ENCODE peak calls at places on chromosomes 12 and 14, in six cellular contexts. P is BJ, N is neural progenitor cell, G is IMR-90, I is fibroblast of mammary gland, O is GM06990. J is an unnamed sample.

GRCh38 chr14:44960646-44961045 is 1.1 kb downstream of the KLHL28 start:
- DNase-seq in P (no peak), N (no peak), G (no peak), I (peak), O (no peak), J (no peak)

GRCh38 chr12:127149226-127149964 is 1117.6 kb upstream of the TMEM132C start:
- DNase-seq in P (peak), N (no peak), G (peak), I (peak), O (no peak), J (no peak)

GRCh38 chr12:105092336-105092735 is 8.1 kb upstream of the ALDH1L2 start:
- DNase-seq in P (no peak), N (peak), G (no peak), I (no peak), O (no peak), J (peak)

GRCh38 chr12:15772405-15773018 is 16.7 kb downstream of the EPS8 start:
- DNase-seq in P (no peak), N (peak), G (peak), I (peak), O (no peak), J (peak)

GRCh38 chr12:116783503-116784237 is 45.6 kb downstream of the RNFT2 start:
- DNase-seq in P (no peak), N (no peak), G (no peak), I (no peak), O (no peak), J (no peak)

GRCh38 chr14:39467889-39468524 is 35.8 kb upstream of the FBXO33 start:
- DNase-seq in P (no peak), N (peak), G (peak), I (peak), O (peak), J (peak)

GRCh38 chr12:6914246-6914947 is at the start of gene ENO2:
- DNase-seq in P (no peak), N (peak), G (peak), I (peak), O (peak), J (peak)

GRCh38 chr14:57889245-57889644 is 23.4 kb upstream of the SLC35F4 start:
- DNase-seq in P (no peak), N (no peak), G (no peak), I (peak), O (no peak), J (peak)

GRCh38 chr12:57837779-57838562 is 8.6 kb downstream of the CTDSP2 start:
- DNase-seq in P (no peak), N (peak), G (peak), I (peak), O (peak), J (peak)

GRCh38 chr12:12032771-12033588 is 37.8 kb upstream of the BCL2L14 start:
- DNase-seq in P (peak), N (peak), G (peak), I (peak), O (peak), J (peak)

GRCh38 chr14:49982522-49982951 is 89.7 kb downstream of the ARF6 start:
- DNase-seq in P (no peak), N (no peak), G (peak), I (peak), O (no peak), J (no peak)

GRCh38 chr14:77014004-77014604 is 14.4 kb downstream of the IRF2BPL start:
- DNase-seq in P (no peak), N (peak), G (peak), I (no peak), O (no peak), J (no peak)

GRCh38 chr12:123995023-123995422 is 22.0 kb downstream of the ZNF664 start:
- DNase-seq in P (no peak), N (no peak), G (peak), I (peak), O (peak), J (peak)

GRCh38 chr12:27549231-27549800 is 25.3 kb downstream of the PPFIBP1 start:
- DNase-seq in P (peak), N (no peak), G (peak), I (peak), O (no peak), J (peak)

GRCh38 chr12:66725031-66725430 is 46.2 kb upstream of the GRIP1 start:
- DNase-seq in P (no peak), N (no peak), G (no peak), I (peak), O (no peak), J (no peak)

GRCh38 chr14:65879218-65880009 is 466.9 kb downstream of the FUT8 start:
- DNase-seq in P (no peak), N (no peak), G (peak), I (peak), O (no peak), J (peak)

GRCh38 chr14:68797180-68797670 is 4.4 kb upstream of the ZFP36L1 start:
- DNase-seq in P (no peak), N (peak), G (no peak), I (no peak), O (no peak), J (no peak)

GRCh38 chr12:120314220-120314619 is 12.1 kb downstream of the SIRT4 start:
- DNase-seq in P (no peak), N (peak), G (no peak), I (peak), O (no peak), J (no peak)

GRCh38 chr12:3158851-3159465 is 81.8 kb downstream of the TSPAN9 start:
- DNase-seq in P (peak), N (no peak), G (peak), I (peak), O (no peak), J (no peak)

GRCh38 chr14:106586098-106586704 is 1059.8 kb downstream of the TMEM121 start:
- DNase-seq in P (no peak), N (no peak), G (no peak), I (no peak), O (peak), J (no peak)

GRCh38 chr12:10722502-10722904 is 620 bp downstream of the YBX3 start:
- DNase-seq in P (no peak), N (peak), G (peak), I (peak), O (peak), J (peak)

GRCh38 chr12:92108651-92109050 is 37.0 kb downstream of the BTG1 start:
- DNase-seq in P (peak), N (peak), G (peak), I (peak), O (no peak), J (peak)

GRCh38 chr12:109612975-109613502 is 39.4 kb downstream of the MVK start:
- DNase-seq in P (no peak), N (no peak), G (peak), I (peak), O (no peak), J (peak)

GRCh38 chr14:100305446-100306255 is 593 bp downstream of the SLC25A29 start:
- DNase-seq in P (no peak), N (peak), G (no peak), I (no peak), O (peak), J (no peak)

GRCh38 chr14:57013987-57014386 is 203.7 kb upstream of the OTX2 start:
- DNase-seq in P (no peak), N (no peak), G (no peak), I (no peak), O (no peak), J (no peak)

GRCh38 chr12:88418856-88419497 is 161.3 kb downstream of the KITLG start:
- DNase-seq in P (no peak), N (no peak), G (peak), I (peak), O (no peak), J (peak)

GRCh38 chr12:6183689-6184441 is 16.3 kb upstream of the CD9 start:
- DNase-seq in P (no peak), N (no peak), G (peak), I (no peak), O (no peak), J (peak)

GRCh38 chr12:642633-643477 is 20.4 kb downstream of the NINJ2 start:
- DNase-seq in P (no peak), N (peak), G (peak), I (peak), O (peak), J (peak)

GRCh38 chr14:69493791-69494190 is 9.3 kb downstream of the PLEKHD1 start:
- DNase-seq in P (no peak), N (no peak), G (no peak), I (no peak), O (no peak), J (no peak)

GRCh38 chr14:85934886-85935254 is 404.9 kb downstream of the FLRT2 start:
- DNase-seq in P (no peak), N (no peak), G (no peak), I (peak), O (no peak), J (peak)

GRCh38 chr12:88468546-88468945 is 111.7 kb downstream of the KITLG start:
- DNase-seq in P (no peak), N (no peak), G (peak), I (peak), O (no peak), J (no peak)

GRCh38 chr14:31170411-31170810 is 37.2 kb downstream of the HECTD1 start:
- DNase-seq in P (no peak), N (no peak), G (peak), I (no peak), O (no peak), J (no peak)

GRCh38 chr12:131752457-131752856 is 41.6 kb downstream of the SFSWAP start:
- DNase-seq in P (no peak), N (peak), G (no peak), I (no peak), O (no peak), J (no peak)

GRCh38 chr14:55361190-55361589 is 50.4 kb downstream of the ATG14 start:
- DNase-seq in P (no peak), N (no peak), G (no peak), I (peak), O (no peak), J (no peak)
- TF ChIP-seq CTCF in P (no peak), N (no peak), G (no peak), I (no peak), O (no peak), J (no peak)

DNA sequence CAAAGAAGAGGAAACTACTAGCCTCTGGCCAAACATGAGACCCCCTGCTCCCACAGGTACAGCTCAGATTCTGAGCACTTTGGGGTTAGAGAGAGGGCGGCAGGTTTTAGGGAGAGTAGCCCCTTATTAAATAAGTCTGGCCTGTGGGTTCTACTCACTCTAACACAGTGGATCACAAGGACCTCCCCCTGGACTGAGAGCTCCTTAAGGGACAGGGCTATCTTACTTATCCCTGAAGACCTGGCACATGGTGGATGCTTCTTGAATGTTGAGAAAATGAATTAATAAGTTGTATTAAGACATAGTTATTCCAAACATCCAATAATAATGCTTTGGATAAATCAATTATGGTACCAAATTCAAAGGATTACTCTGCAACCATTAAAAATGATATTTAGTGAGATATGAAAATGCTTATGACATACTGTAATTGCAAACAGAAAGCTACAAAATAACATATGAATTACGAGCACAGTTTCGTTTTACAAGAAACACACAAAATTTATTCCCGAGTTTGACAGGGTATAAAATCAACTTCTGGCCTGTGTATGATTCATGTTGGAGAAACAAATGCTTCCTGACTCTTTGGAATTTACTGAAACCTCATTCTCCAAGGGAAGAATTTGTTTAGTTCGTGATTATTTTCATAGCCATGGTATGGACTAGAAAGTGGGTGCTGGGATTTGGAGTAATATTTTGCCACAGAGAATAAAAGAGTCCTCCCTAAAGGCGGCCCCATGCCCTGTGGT is 59.3 kb upstream of the BDKRB2 start:
- DNase-seq in P (peak), N (no peak), G (peak), I (peak), O (no peak), J (no peak)
- H3K4me3 ChIP-seq in P (no peak), N (no peak), G (peak), I (no peak), O (no peak), J (no peak)

GRCh38 chr14:35337074-35337556 is 44.9 kb downstream of the PSMA6 start:
- DNase-seq in P (no peak), N (no peak), G (no peak), I (no peak), O (no peak), J (no peak)
- TF ChIP-seq CTCF in P (no peak), N (no peak), G (no peak), I (no peak), O (no peak), J (no peak)

GRCh38 chr12:49811961-49812401 is 16.2 kb downstream of the NCKAP5L start:
- DNase-seq in P (no peak), N (no peak), G (no peak), I (no peak), O (no peak), J (no peak)
- H3K4me3 ChIP-seq in P (no peak), N (no peak), G (no peak), I (no peak), O (peak), J (no peak)

GRCh38 chr14:24631749-24632335 is 2.1 kb downstream of the GZMB start:
- DNase-seq in P (no peak), N (no peak), G (no peak), I (no peak), O (no peak), J (no peak)

GRCh38 chr14:24632336-24632735 is 1.7 kb downstream of the GZMB start:
- DNase-seq in P (no peak), N (no peak), G (no peak), I (no peak), O (no peak), J (no peak)

GRCh38 chr14:24633353-24633752 is 637 bp downstream of the GZMB start:
- DNase-seq in P (no peak), N (no peak), G (no peak), I (no peak), O (no peak), J (no peak)

GRCh38 chr14:24632761-24633160 is 1.2 kb downstream of the GZMB start:
- DNase-seq in P (no peak), N (no peak), G (no peak), I (no peak), O (no peak), J (no peak)

GRCh38 chr14:24634158-24634557 is at the start of gene GZMB:
- DNase-seq in P (no peak), N (no peak), G (peak), I (peak), O (no peak), J (peak)
- TF ChIP-seq CTCF in P (no peak), N (no peak), G (no peak), I (no peak), O (no peak), J (no peak)

DNA sequence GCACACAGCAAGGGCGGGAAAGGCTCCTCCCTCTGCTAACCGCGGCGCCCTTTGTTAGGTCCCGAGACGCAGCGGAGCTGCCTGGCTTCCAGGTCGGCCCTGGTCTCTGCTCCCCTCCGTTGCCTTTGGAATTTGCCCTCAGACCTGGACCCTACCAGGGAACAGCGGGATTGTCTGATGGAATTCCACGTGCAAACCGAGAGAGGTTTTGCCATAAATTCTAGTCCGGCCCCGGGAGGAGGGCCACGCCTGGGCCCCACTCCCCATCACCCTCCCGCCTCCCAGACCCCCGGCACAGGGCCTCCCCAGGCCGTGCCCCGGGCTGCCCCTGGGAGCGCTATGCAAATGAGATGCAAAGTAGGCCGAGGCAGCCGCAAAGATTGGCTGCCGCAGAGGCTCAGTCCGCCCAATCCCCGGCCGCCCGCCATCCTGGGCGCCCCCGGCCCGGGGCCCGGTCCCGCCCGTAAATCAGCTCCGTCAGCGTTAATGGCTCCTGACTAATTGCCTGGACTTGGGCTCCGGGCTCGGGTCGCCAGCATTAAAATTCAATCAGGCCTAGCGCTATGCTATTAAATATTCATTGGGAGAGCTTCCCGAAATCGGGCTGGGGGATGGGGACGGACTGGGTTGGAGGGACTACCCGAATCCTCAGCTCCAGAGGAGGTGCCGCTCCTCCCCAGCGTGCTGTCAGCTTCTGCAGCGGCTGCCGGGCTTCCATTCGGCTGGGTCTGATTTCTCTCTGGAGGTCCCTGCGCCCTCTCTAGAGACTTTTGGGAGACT is 15.6 kb upstream of the FIGNL2 start:
- DNase-seq in P (no peak), N (peak), G (no peak), I (no peak), O (no peak), J (no peak)
- H3K4me3 ChIP-seq in P (peak), N (peak), G (no peak), I (peak), O (no peak), J (no peak)

DNA sequence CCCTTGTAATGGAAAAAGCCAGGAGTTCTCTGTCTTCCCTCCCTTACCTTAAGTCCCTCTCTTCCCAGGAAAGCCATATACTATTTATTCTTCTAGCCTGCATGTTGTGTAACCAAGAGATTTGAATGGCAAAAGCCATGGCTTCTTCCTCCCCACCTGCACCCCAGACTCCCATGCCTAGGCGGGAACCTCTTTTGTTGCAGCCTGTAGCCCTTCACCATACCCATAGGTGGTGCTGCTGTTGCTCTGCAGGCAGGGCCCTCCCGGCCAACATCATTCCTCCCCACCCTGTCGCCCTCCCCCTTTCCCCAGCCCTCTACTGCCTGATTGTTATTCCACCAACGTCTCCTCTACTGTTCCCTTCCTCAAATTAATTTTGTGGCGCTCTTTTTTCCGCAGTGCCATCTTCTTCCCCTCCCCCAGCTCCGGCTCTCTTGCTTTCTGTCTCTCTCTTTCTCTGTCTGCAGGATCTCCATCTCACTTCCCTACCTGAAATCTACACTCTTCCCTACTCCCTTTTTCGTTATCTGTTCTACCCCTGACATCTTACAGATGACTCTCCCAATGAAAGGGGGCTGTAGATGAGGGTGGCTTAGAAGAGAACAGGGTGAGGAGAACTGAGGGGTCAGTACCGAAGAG is 13.8 kb downstream of the NGDN start:
- DNase-seq in P (no peak), N (peak), G (peak), I (peak), O (no peak), J (peak)
- TF ChIP-seq CTCF in P (peak), N (peak), G (peak), I (peak), O (peak), J (peak)

GRCh38 chr12:113152196-113152834 is 2.8 kb downstream of the CFAP73 start:
- DNase-seq in P (no peak), N (no peak), G (no peak), I (no peak), O (no peak), J (no peak)

GRCh38 chr12:113155060-113155459 is 5.5 kb downstream of the CFAP73 start:
- DNase-seq in P (no peak), N (no peak), G (no peak), I (no peak), O (no peak), J (no peak)

GRCh38 chr12:113155641-113156040 is 6.1 kb downstream of the CFAP73 start:
- DNase-seq in P (no peak), N (no peak), G (no peak), I (no peak), O (no peak), J (no peak)

GRCh38 chr12:113152835-113153814 is 3.6 kb downstream of the CFAP73 start:
- DNase-seq in P (peak), N (peak), G (peak), I (peak), O (peak), J (peak)

DNA sequence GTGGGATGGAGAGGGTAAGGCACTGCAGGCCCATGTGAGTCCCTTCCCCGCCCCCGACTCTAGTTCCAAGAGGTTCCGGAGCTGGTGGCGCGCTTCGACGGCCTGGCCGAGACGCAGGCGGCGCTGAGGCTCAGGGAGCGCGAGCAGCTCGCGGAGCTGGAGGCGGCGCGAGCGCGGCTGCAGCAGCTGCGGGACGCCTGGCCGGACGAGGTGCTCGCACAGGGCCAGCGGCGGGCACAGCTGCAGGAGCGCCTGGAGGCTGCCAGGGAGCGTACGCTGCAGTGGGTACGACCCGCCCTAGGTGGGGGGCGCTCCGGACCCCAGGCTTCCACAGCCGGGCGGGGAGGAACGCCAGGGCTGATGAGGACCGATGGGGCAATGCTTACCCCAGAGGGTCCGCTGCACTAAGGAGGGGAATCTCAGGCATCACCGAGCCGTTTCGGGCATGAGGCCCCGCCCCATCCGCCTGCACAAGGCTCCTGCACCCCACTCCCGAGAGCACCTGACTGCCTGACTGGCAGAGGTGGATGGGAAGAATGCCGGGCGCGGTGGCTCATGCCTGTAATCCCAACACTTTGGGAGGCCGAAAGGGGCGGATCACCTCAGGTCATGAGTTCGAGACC is 4.9 kb downstream of the CFAP73 start:
- DNase-seq in P (no peak), N (peak), G (peak), I (peak), O (no peak), J (peak)
- H3K4me3 ChIP-seq in P (peak), N (peak), G (no peak), I (no peak), O (peak), J (peak)

J was measured in epithelial cell of esophagus.